ENCODE peak calls at places on chromosomes 3 and 15, in eight cellular contexts. F, Q, S, H, X, U, M and A are unnamed samples.

GRCh38 chr3:69182588-69183299 is 60.3 kb upstream of the LMOD3 start:
- DNase-seq in F (peak), Q (no peak), S (no peak), H (no peak), X (no peak), U (peak), M (peak), A (no peak)

GRCh38 chr3:60301142-60301541 is 950.1 kb downstream of the FHIT start:
- DNase-seq in F (peak), Q (no peak), S (no peak), H (no peak), X (peak), U (peak), M (no peak), A (no peak)

GRCh38 chr3:108820586-108820985 is 2.0 kb upstream of the TRAT1 start:
- DNase-seq in F (no peak), Q (no peak), S (no peak), H (no peak), X (no peak), U (no peak), M (no peak), A (no peak)

GRCh38 chr3:66336358-66336766 is 115.6 kb downstream of the SLC25A26 start:
- DNase-seq in F (peak), Q (no peak), S (no peak), H (no peak), X (no peak), U (peak), M (peak), A (no peak)

GRCh38 chr3:124424396-124424795 is 305.9 kb upstream of the UMPS start:
- DNase-seq in F (no peak), Q (no peak), S (no peak), H (no peak), X (no peak), U (no peak), M (no peak), A (no peak)

GRCh38 chr3:195080125-195080524 is 190.8 kb downstream of the XXYLT1 start:
- DNase-seq in F (no peak), Q (no peak), S (no peak), H (no peak), X (no peak), U (no peak), M (no peak), A (no peak)

GRCh38 chr15:80404719-80405553 is 754 bp downstream of the ARNT2 start:
- DNase-seq in F (peak), Q (no peak), S (peak), H (no peak), X (no peak), U (peak), M (no peak), A (no peak)

GRCh38 chr15:40444741-40445140 is 4.0 kb downstream of the BAHD1 start:
- DNase-seq in F (no peak), Q (no peak), S (no peak), H (no peak), X (no peak), U (no peak), M (no peak), A (no peak)

GRCh38 chr3:5423523-5423922 is 236.0 kb downstream of the EDEM1 start:
- DNase-seq in F (no peak), Q (no peak), S (no peak), H (no peak), X (no peak), U (no peak), M (no peak), A (no peak)

GRCh38 chr15:31100738-31101137 is 787 bp downstream of the TRPM1 start:
- DNase-seq in F (no peak), Q (no peak), S (no peak), H (no peak), X (no peak), U (no peak), M (no peak), A (no peak)

GRCh38 chr15:81280696-81281095 is 43.2 kb downstream of the STARD5 start:
- DNase-seq in F (no peak), Q (no peak), S (no peak), H (no peak), X (no peak), U (no peak), M (no peak), A (peak)

GRCh38 chr15:56672721-56673120 is 60.6 kb downstream of the ZNF280D start:
- DNase-seq in F (peak), Q (no peak), S (no peak), H (no peak), X (no peak), U (peak), M (peak), A (no peak)

GRCh38 chr3:143040264-143040879 is 39.0 kb downstream of the U2SURP start:
- DNase-seq in F (peak), Q (no peak), S (no peak), H (no peak), X (no peak), U (peak), M (peak), A (no peak)

GRCh38 chr15:99466701-99467337 is 99.0 kb upstream of the MEF2A start:
- DNase-seq in F (peak), Q (no peak), S (no peak), H (no peak), X (no peak), U (no peak), M (no peak), A (no peak)

GRCh38 chr15:70670680-70671079 is 92.7 kb downstream of the UACA start:
- DNase-seq in F (peak), Q (no peak), S (no peak), H (no peak), X (peak), U (no peak), M (no peak), A (no peak)

GRCh38 chr3:129289201-129289921 is 10.7 kb downstream of the HMCES start:
- DNase-seq in F (peak), Q (no peak), S (no peak), H (no peak), X (no peak), U (peak), M (peak), A (no peak)

GRCh38 chr3:21750831-21751391 is at the start of gene ZNF385D:
- DNase-seq in F (peak), Q (no peak), S (peak), H (no peak), X (no peak), U (peak), M (peak), A (no peak)

GRCh38 chr3:160755776-160756304 is at the start of gene PPM1L:
- DNase-seq in F (peak), Q (peak), S (peak), H (no peak), X (peak), U (peak), M (peak), A (peak)

GRCh38 chr3:32725721-32726120 is 40.7 kb downstream of the CNOT10 start:
- DNase-seq in F (peak), Q (no peak), S (no peak), H (no peak), X (no peak), U (peak), M (peak), A (no peak)

GRCh38 chr3:157475921-157476395 is 27.3 kb downstream of the VEPH1 start:
- DNase-seq in F (peak), Q (no peak), S (no peak), H (no peak), X (no peak), U (peak), M (peak), A (no peak)

GRCh38 chr3:20657566-20657965 is 471.6 kb upstream of the SGO1 start:
- DNase-seq in F (no peak), Q (no peak), S (no peak), H (no peak), X (no peak), U (no peak), M (no peak), A (no peak)

DNA sequence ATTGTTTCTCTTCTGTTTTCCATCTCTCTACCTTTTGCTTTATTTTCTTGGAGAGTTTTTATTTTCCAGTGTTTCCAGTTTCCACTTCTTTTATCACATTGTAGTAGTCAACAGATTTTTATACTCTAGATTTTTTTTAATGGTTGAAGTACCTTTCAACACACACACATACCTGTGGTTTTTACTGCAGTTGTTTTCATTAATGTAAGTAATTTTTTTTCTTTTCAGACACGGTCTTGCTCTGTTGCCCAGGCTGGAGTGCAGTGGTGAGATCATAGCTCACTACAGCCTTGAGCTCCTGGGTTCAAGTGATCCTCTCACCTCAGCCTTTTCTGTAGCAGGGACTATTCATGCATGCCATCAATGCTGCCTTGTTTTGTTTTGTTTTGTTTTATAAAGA is 472.5 kb upstream of the SGO1 start:
- DNase-seq in F (no peak), Q (no peak), S (no peak), H (no peak), X (no peak), U (no peak), M (peak), A (no peak)
- TF ChIP-seq CTCF in F (no peak), Q (no peak), S (no peak), H (no peak), X (no peak), U (no peak), M (no peak), A (no peak)

DNA sequence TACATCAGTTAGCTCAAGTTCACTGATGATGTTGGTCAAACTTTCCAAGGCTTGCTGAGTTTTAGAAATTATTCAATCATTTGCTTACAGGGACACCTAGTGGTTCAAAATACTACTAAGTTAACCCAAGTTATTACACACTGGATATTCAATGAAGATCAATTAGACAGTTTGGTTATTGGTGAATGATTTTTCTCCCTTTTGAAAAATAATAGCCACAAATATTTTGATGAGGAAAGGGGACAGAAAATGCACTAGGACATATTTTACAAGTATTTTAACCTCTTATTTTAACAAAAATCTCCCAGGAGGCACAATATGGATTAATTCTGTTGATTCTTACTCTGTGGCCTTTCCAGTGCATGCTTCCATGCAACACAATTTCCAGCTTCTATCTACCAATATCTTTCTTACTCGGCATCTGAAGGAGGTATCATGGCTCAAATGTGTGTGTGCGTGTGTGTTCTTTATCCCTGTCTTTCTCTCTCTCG is 20.1 kb upstream of the GOLGA6L2 start:
- DNase-seq in F (peak), Q (no peak), S (no peak), H (no peak), X (peak), U (peak), M (peak), A (no peak)
- TF ChIP-seq CTCF in F (peak), Q (no peak), S (peak), H (peak), X (peak), U (peak), M (peak), A (peak)

DNA sequence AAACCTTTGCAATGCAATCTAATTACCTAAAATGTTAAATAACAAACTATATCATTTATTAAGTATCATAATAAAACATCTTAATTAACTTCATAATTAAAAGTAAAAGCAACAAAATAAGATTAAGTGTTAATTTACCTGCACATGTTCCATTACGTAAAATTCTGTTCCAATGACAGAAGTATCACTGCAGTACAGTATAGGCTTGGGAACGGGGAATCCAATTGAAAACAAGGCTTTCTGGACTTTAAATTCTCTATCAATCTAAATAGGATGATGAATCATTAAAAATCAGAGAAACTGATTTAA is 17.1 kb downstream of the ACAD11 start:
- DNase-seq in F (no peak), Q (no peak), S (no peak), H (no peak), X (no peak), U (no peak), M (no peak), A (no peak)
- TF ChIP-seq CTCF in F (no peak), Q (no peak), S (peak), H (no peak), X (peak), U (no peak), M (peak), A (no peak)

GRCh38 chr3:103977417-103977816 is 1389.3 kb upstream of the ALCAM start:
- DNase-seq in F (no peak), Q (no peak), S (no peak), H (no peak), X (no peak), U (no peak), M (no peak), A (no peak)
- TF ChIP-seq CTCF in F (no peak), Q (no peak), S (no peak), H (no peak), X (no peak), U (no peak), M (no peak), A (no peak)

GRCh38 chr3:177552051-177552450 is 354.8 kb upstream of the TBL1XR1 start:
- DNase-seq in F (no peak), Q (no peak), S (no peak), H (no peak), X (no peak), U (no peak), M (no peak), A (no peak)

GRCh38 chr3:177553586-177553985 is 356.3 kb upstream of the TBL1XR1 start:
- DNase-seq in F (no peak), Q (no peak), S (no peak), H (no peak), X (no peak), U (no peak), M (no peak), A (no peak)

GRCh38 chr3:177553012-177553411 is 355.7 kb upstream of the TBL1XR1 start:
- DNase-seq in F (no peak), Q (no peak), S (no peak), H (no peak), X (no peak), U (no peak), M (no peak), A (no peak)

GRCh38 chr3:177550667-177551066 is 353.4 kb upstream of the TBL1XR1 start:
- DNase-seq in F (no peak), Q (no peak), S (no peak), H (no peak), X (no peak), U (no peak), M (no peak), A (no peak)

DNA sequence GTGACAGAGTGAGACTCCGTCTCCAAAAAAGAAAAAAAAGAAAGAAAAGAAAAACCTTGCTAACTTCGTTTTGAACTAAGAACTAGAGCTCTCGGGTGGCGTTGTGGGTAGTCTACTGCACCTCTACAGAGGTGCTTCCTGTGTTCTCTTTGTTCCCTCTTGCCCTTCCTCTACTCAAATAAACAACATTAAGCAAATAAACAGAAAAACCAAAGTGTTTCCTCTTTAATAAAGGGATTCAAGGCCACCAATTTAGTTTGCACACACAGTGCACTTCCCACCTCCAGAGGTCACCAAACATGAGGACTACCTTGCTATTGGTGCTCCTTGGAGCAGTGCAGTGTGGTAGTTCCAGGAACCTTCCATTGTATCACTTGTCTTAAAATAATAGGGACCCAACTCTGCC is 354.2 kb upstream of the TBL1XR1 start:
- DNase-seq in F (no peak), Q (no peak), S (no peak), H (no peak), X (no peak), U (no peak), M (no peak), A (no peak)
- TF ChIP-seq CTCF in F (no peak), Q (no peak), S (no peak), H (no peak), X (no peak), U (no peak), M (no peak), A (no peak)

GRCh38 chr3:170496026-170496867 is 77.6 kb downstream of the CLDN11 start:
- DNase-seq in F (no peak), Q (no peak), S (no peak), H (no peak), X (no peak), U (no peak), M (no peak), A (no peak)
- TF ChIP-seq CTCF in F (no peak), Q (no peak), S (no peak), H (no peak), X (no peak), U (no peak), M (peak), A (no peak)

GRCh38 chr15:37218351-37218916 is 118.1 kb upstream of the MEIS2 start:
- DNase-seq in F (no peak), Q (no peak), S (no peak), H (no peak), X (no peak), U (no peak), M (no peak), A (no peak)

GRCh38 chr15:37220949-37221670 is 120.8 kb upstream of the MEIS2 start:
- DNase-seq in F (no peak), Q (no peak), S (no peak), H (no peak), X (no peak), U (no peak), M (no peak), A (no peak)

GRCh38 chr15:37221671-37222207 is 121.4 kb upstream of the MEIS2 start:
- DNase-seq in F (no peak), Q (no peak), S (no peak), H (no peak), X (no peak), U (no peak), M (no peak), A (no peak)

GRCh38 chr15:37217567-37217966 is 117.2 kb upstream of the MEIS2 start:
- DNase-seq in F (peak), Q (no peak), S (no peak), H (no peak), X (no peak), U (no peak), M (no peak), A (no peak)

GRCh38 chr15:37219211-37219701 is 118.9 kb upstream of the MEIS2 start:
- DNase-seq in F (no peak), Q (no peak), S (no peak), H (no peak), X (no peak), U (no peak), M (no peak), A (no peak)
- TF ChIP-seq CTCF in F (no peak), Q (no peak), S (no peak), H (no peak), X (no peak), U (no peak), M (no peak), A (no peak)

GRCh38 chr15:64092075-64092820 is 1.4 kb downstream of the CIAO2A start:
- DNase-seq in F (no peak), Q (no peak), S (no peak), H (no peak), X (no peak), U (no peak), M (no peak), A (no peak)

GRCh38 chr15:64093627-64094417 is at the start of gene CIAO2A:
- DNase-seq in F (peak), Q (peak), S (peak), H (peak), X (peak), U (peak), M (peak), A (peak)

GRCh38 chr15:64095431-64095794 is 369 bp upstream of the SNX1 start:
- DNase-seq in F (no peak), Q (no peak), S (no peak), H (no peak), X (no peak), U (no peak), M (no peak), A (no peak)

GRCh38 chr15:64090527-64090926 is 3.1 kb downstream of the CIAO2A start:
- DNase-seq in F (no peak), Q (no peak), S (no peak), H (no peak), X (no peak), U (no peak), M (no peak), A (no peak)

DNA sequence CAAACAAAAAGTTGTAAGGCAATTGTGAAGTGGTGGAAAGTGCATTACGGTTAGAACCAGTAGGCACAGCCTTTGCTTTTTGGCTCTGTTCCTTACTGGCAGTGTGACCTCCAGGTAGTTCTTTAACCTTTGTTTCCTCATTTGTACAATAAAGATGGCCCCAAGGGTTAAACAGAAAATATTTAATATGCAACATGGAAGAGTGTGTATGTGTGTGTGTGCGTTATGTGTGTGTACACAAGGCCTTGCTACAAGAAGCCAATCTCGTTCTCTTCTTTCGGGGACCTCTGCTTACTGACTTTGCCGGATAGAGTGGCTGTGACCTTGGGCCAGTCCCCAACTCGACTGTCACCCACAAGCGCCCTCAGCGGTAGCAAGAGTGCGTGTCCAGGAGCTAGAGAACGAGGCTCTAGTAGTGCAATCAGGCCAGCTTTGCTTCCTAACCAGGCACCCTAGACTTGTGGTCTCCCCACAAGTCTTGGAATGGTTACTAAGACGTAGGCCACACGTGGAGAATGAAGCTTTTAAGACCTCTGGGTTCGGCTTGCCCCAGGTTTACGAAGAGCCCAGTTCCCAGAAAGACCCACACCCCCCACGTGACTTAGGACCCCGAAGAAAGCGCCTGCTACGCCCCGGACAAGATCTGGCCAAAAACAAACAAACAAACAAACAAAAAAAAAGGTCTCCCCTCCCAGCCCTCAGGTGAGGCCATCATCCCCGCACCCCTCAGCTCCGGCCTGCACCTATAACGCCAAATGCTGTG is 593 bp downstream of the CIAO2A start:
- DNase-seq in F (peak), Q (peak), S (peak), H (no peak), X (peak), U (peak), M (peak), A (peak)
- TF ChIP-seq CTCF in F (no peak), Q (no peak), S (no peak), H (peak), X (peak), U (no peak), M (peak), A (no peak)